ENCODE peak calls at places on chromosomes 1 and 21, in five cellular contexts. One of them, this sample, is unnamed.

GRCh38 chr1:62321438-62321837 is 2.2 kb upstream of the KANK4 start:
- DNase-seq in IMR-90: peak; percentile 42
- DNase-seq in H9: no peak
- DNase-seq in endodermal cell: no peak
- DNase-seq in PC-3: peak; percentile 93
- DNase-seq in this sample: no peak

GRCh38 chr1:63931468-63931867 is 157.7 kb downstream of the ROR1 start:
- DNase-seq in IMR-90: peak; percentile 79
- DNase-seq in H9: no peak
- DNase-seq in endodermal cell: no peak
- DNase-seq in PC-3: peak; percentile 22
- DNase-seq in this sample: no peak

GRCh38 chr1:116503535-116504307 is 67.1 kb downstream of the CD58 start:
- DNase-seq in IMR-90: no peak
- DNase-seq in H9: no peak
- DNase-seq in endodermal cell: no peak
- DNase-seq in PC-3: no peak
- DNase-seq in this sample: no peak

GRCh38 chr1:2609271-2610035 is 22.9 kb downstream of the PRXL2B start:
- DNase-seq in IMR-90: no peak
- DNase-seq in H9: peak; percentile 21
- DNase-seq in endodermal cell: peak; percentile 43
- DNase-seq in PC-3: no peak
- DNase-seq in this sample: no peak

GRCh38 chr1:55284856-55285255 is 69.7 kb upstream of the USP24 start:
- DNase-seq in IMR-90: peak; percentile 60
- DNase-seq in H9: no peak
- DNase-seq in endodermal cell: peak; percentile 56
- DNase-seq in PC-3: peak; percentile 67
- DNase-seq in this sample: peak; percentile 37

GRCh38 chr1:236394905-236395779 is 1.1 kb downstream of the EDARADD start:
- DNase-seq in IMR-90: no peak
- DNase-seq in H9: peak; percentile 73
- DNase-seq in endodermal cell: peak; percentile 88
- DNase-seq in PC-3: peak; percentile 16
- DNase-seq in this sample: peak; percentile 24

GRCh38 chr1:31587720-31588423 is 11.6 kb downstream of the TINAGL1 start:
- DNase-seq in IMR-90: no peak
- DNase-seq in H9: peak; percentile 90
- DNase-seq in endodermal cell: peak; percentile 95
- DNase-seq in PC-3: peak; percentile 76
- DNase-seq in this sample: peak; percentile 87

GRCh38 chr1:93997756-93998155 is 88.5 kb upstream of the GCLM start:
- DNase-seq in IMR-90: no peak
- DNase-seq in H9: no peak
- DNase-seq in endodermal cell: no peak
- DNase-seq in PC-3: no peak
- DNase-seq in this sample: no peak

GRCh38 chr1:117653732-117654484 is 48.1 kb downstream of the TENT5C start:
- DNase-seq in IMR-90: no peak
- DNase-seq in H9: no peak
- DNase-seq in endodermal cell: no peak
- DNase-seq in PC-3: peak; percentile 32
- DNase-seq in this sample: no peak

GRCh38 chr1:175481126-175482071 is 262.0 kb downstream of the TNR start:
- DNase-seq in IMR-90: peak; percentile 16
- DNase-seq in H9: no peak
- DNase-seq in endodermal cell: no peak
- DNase-seq in PC-3: peak; percentile 38
- DNase-seq in this sample: no peak

GRCh38 chr1:59759156-59759925 is 55.4 kb upstream of the HOOK1 start:
- DNase-seq in IMR-90: peak; percentile 83
- DNase-seq in H9: peak; percentile 87
- DNase-seq in endodermal cell: peak; percentile 93
- DNase-seq in PC-3: peak; percentile 82
- DNase-seq in this sample: peak; percentile 83
- H3K9ac ChIP-seq in IMR-90: peak overlapping the region; percentile 54
- H3K9ac ChIP-seq in H9: no peak overlapping the region
- H3K9ac ChIP-seq in endodermal cell: no peak overlapping the region
- H3K9ac ChIP-seq in PC-3: peak overlapping the region; percentile 36
- H3K9ac ChIP-seq in this sample: peak overlapping the region; percentile 28

GRCh38 chr21:36688324-36688723 is 10.6 kb upstream of the SIM2 start:
- DNase-seq in IMR-90: no peak
- DNase-seq in H9: no peak
- DNase-seq in endodermal cell: no peak
- DNase-seq in PC-3: no peak
- DNase-seq in this sample: no peak

GRCh38 chr21:36686955-36687354 is 12.0 kb upstream of the SIM2 start:
- DNase-seq in IMR-90: no peak
- DNase-seq in H9: no peak
- DNase-seq in endodermal cell: no peak
- DNase-seq in PC-3: no peak
- DNase-seq in this sample: no peak

GRCh38 chr21:36681117-36681631 is 17.7 kb upstream of the SIM2 start:
- DNase-seq in IMR-90: no peak
- DNase-seq in H9: no peak
- DNase-seq in endodermal cell: no peak
- DNase-seq in PC-3: no peak
- DNase-seq in this sample: no peak

GRCh38 chr21:36689324-36689723 is 9.6 kb upstream of the SIM2 start:
- DNase-seq in IMR-90: no peak
- DNase-seq in H9: no peak
- DNase-seq in endodermal cell: no peak
- DNase-seq in PC-3: no peak
- DNase-seq in this sample: no peak

GRCh38 chr21:36684957-36685714 is 13.8 kb upstream of the SIM2 start:
- DNase-seq in IMR-90: no peak
- DNase-seq in H9: no peak
- DNase-seq in endodermal cell: no peak
- DNase-seq in PC-3: no peak
- DNase-seq in this sample: no peak
- H3K27me3 ChIP-seq in IMR-90: peaks cover 51% of the 10 kb centered on the region
- H3K27me3 ChIP-seq in H9: peaks cover 10% of the 10 kb centered on the region
- H3K27me3 ChIP-seq in endodermal cell: peaks cover 64% of the 10 kb centered on the region
- H3K27me3 ChIP-seq in PC-3: no peaks in the 10 kb centered on the region
- H3K27me3 ChIP-seq in this sample: peaks cover 13% of the 10 kb centered on the region

GRCh38 chr1:219385786-219386427 is 212.2 kb downstream of the LYPLAL1 start:
- DNase-seq in IMR-90: peak; percentile 71
- DNase-seq in H9: peak; percentile 73
- DNase-seq in endodermal cell: peak; percentile 89
- DNase-seq in PC-3: peak; percentile 96
- DNase-seq in this sample: peak; percentile 28
- H3K9ac ChIP-seq in IMR-90: no peak overlapping the region
- H3K9ac ChIP-seq in H9: no peak overlapping the region
- H3K9ac ChIP-seq in endodermal cell: no peak overlapping the region
- H3K9ac ChIP-seq in PC-3: no peak overlapping the region
- H3K9ac ChIP-seq in this sample: no peak overlapping the region

GRCh38 chr1:17955302-17956285 is 152.0 kb upstream of the IGSF21 start:
- DNase-seq in IMR-90: no peak
- DNase-seq in H9: no peak
- DNase-seq in endodermal cell: no peak
- DNase-seq in PC-3: peak; percentile 25
- DNase-seq in this sample: no peak

GRCh38 chr1:17957588-17958267 is 149.9 kb upstream of the IGSF21 start:
- DNase-seq in IMR-90: no peak
- DNase-seq in H9: no peak
- DNase-seq in endodermal cell: no peak
- DNase-seq in PC-3: no peak
- DNase-seq in this sample: no peak

GRCh38 chr1:17953921-17954320 is 153.7 kb upstream of the IGSF21 start:
- DNase-seq in IMR-90: no peak
- DNase-seq in H9: no peak
- DNase-seq in endodermal cell: no peak
- DNase-seq in PC-3: no peak
- DNase-seq in this sample: no peak

GRCh38 chr1:17958704-17959103 is 148.9 kb upstream of the IGSF21 start:
- DNase-seq in IMR-90: no peak
- DNase-seq in H9: no peak
- DNase-seq in endodermal cell: peak; percentile 63
- DNase-seq in PC-3: no peak
- DNase-seq in this sample: no peak
- H3K27me3 ChIP-seq in IMR-90: peaks cover 1% of the 10 kb centered on the region
- H3K27me3 ChIP-seq in H9: no peaks in the 10 kb centered on the region
- H3K27me3 ChIP-seq in endodermal cell: peaks cover 6% of the 10 kb centered on the region
- H3K27me3 ChIP-seq in PC-3: peaks cover 31% of the 10 kb centered on the region
- H3K27me3 ChIP-seq in this sample: no peaks in the 10 kb centered on the region

GRCh38 chr1:26285366-26286063 is 5.6 kb downstream of the SH3BGRL3 start:
- DNase-seq in IMR-90: no peak
- DNase-seq in H9: peak; percentile 89
- DNase-seq in endodermal cell: peak; percentile 96
- DNase-seq in PC-3: peak; percentile 62
- DNase-seq in this sample: peak; percentile 65
- H3K9ac ChIP-seq in IMR-90: no peak overlapping the region
- H3K9ac ChIP-seq in H9: no peak overlapping the region
- H3K9ac ChIP-seq in endodermal cell: no peak overlapping the region
- H3K9ac ChIP-seq in PC-3: peak overlapping the region; percentile 45
- H3K9ac ChIP-seq in this sample: no peak overlapping the region

DNA sequence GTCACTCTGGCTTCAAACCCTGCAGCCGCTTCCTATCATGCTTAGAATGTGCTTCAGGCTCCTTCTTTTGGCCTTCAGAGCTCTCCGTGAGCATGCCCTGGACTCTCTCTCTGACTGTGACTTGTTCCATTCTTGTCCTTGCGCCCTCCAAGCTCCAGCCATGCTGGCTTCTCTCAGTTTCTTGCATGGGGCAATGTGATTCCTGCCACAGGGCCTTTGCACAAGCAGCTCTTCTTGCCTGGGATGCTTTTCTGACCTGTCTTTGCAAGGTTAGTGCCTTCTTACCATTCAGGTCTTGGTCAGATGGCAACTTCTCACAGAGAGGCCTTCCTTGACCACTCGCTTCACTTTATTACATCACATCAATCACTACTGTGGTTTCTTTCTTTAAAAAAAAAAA is 66.1 kb downstream of the NFASC start:
- DNase-seq in IMR-90: no peak
- DNase-seq in H9: no peak
- DNase-seq in endodermal cell: no peak
- DNase-seq in PC-3: no peak
- DNase-seq in this sample: no peak
- H3K27me3 ChIP-seq in IMR-90: peaks cover 19% of the 10 kb centered on the region
- H3K27me3 ChIP-seq in H9: no peaks in the 10 kb centered on the region
- H3K27me3 ChIP-seq in endodermal cell: no peaks in the 10 kb centered on the region
- H3K27me3 ChIP-seq in PC-3: peaks cover 84% of the 10 kb centered on the region
- H3K27me3 ChIP-seq in this sample: no peaks in the 10 kb centered on the region

GRCh38 chr1:14835725-14836124 is 237.2 kb downstream of the KAZN start:
- DNase-seq in IMR-90: peak; percentile 52
- DNase-seq in H9: no peak
- DNase-seq in endodermal cell: no peak
- DNase-seq in PC-3: no peak
- DNase-seq in this sample: no peak
- H3K9ac ChIP-seq in IMR-90: no peak overlapping the region
- H3K9ac ChIP-seq in H9: no peak overlapping the region
- H3K9ac ChIP-seq in endodermal cell: no peak overlapping the region
- H3K9ac ChIP-seq in PC-3: no peak overlapping the region
- H3K9ac ChIP-seq in this sample: no peak overlapping the region

This sample was measured in colonic mucosa.